ENCODE peak calls at places on chromosome 18, in eight cellular contexts. V is C1 segment of cervical spinal cord, U is astrocyte of the spinal cord, E is Daoy, Z is HFFc6, T is NCI-H2081, B is activated T-cell treated with anti-CD3 and anti-CD28 coated beads for 24 hours, K is NCI-H1436 treated with DMSO at 0.1 percent for 48 hours. M is an unnamed sample.

GRCh38 chr18:24014986-24015896 is 687 bp downstream of the TTC39C start:
- DNase-seq in V (no peak), U (peak), E (peak), Z (peak), T (peak), B (no peak), K (no peak), M (peak)

GRCh38 chr18:73777356-73778051 is 370.1 kb downstream of the FBXO15 start:
- DNase-seq in V (no peak), U (no peak), E (no peak), Z (no peak), T (no peak), B (no peak), K (no peak), M (no peak)

GRCh38 chr18:23131693-23132319 is 3.5 kb upstream of the CABLES1 start:
- DNase-seq in V (no peak), U (peak), E (peak), Z (peak), T (peak), B (peak), K (no peak), M (peak)

GRCh38 chr18:7164610-7165009 is 47.0 kb upstream of the LAMA1 start:
- DNase-seq in V (no peak), U (no peak), E (no peak), Z (no peak), T (no peak), B (no peak), K (no peak), M (peak)

GRCh38 chr18:449374-449773 is 51.1 kb downstream of the COLEC12 start:
- DNase-seq in V (no peak), U (no peak), E (no peak), Z (no peak), T (no peak), B (no peak), K (no peak), M (no peak)

GRCh38 chr18:71831039-71831438 is 713.1 kb downstream of the CBLN2 start:
- DNase-seq in V (no peak), U (peak), E (no peak), Z (no peak), T (no peak), B (no peak), K (no peak), M (no peak)

GRCh38 chr18:9810216-9810804 is 75.5 kb upstream of the TXNDC2 start:
- DNase-seq in V (no peak), U (no peak), E (no peak), Z (no peak), T (no peak), B (no peak), K (no peak), M (no peak)

GRCh38 chr18:2146092-2146491 is 425.2 kb downstream of the METTL4 start:
- DNase-seq in V (no peak), U (no peak), E (no peak), Z (no peak), T (no peak), B (no peak), K (no peak), M (no peak)

GRCh38 chr18:10453885-10454772 is at the start of gene APCDD1:
- DNase-seq in V (peak), U (no peak), E (peak), Z (no peak), T (no peak), B (no peak), K (no peak), M (peak)

GRCh38 chr18:7987284-7987976 is 420.3 kb downstream of the PTPRM start:
- DNase-seq in V (no peak), U (peak), E (peak), Z (peak), T (no peak), B (no peak), K (no peak), M (peak)

GRCh38 chr18:59455728-59456276 is 96.7 kb upstream of the LMAN1 start:
- DNase-seq in V (no peak), U (no peak), E (no peak), Z (no peak), T (no peak), B (no peak), K (no peak), M (no peak)

GRCh38 chr18:37729715-37730114 is 164.1 kb upstream of the CELF4 start:
- DNase-seq in V (no peak), U (no peak), E (no peak), Z (no peak), T (no peak), B (no peak), K (no peak), M (no peak)

GRCh38 chr18:10027461-10027860 is 113.6 kb downstream of the VAPA start:
- DNase-seq in V (no peak), U (no peak), E (no peak), Z (no peak), T (no peak), B (no peak), K (no peak), M (no peak)

GRCh38 chr18:25284861-25285574 is 66.9 kb downstream of the ZNF521 start:
- DNase-seq in V (no peak), U (peak), E (no peak), Z (no peak), T (peak), B (no peak), K (no peak), M (peak)